ENCODE peak calls at places on chromosomes 13 and 19, in eight cellular contexts. V is sigmoid colon, M is testis, Q is ovary, A is IMR-90, X is heart left ventricle, W is K562, E is tibial nerve. Y is an unnamed sample. For H3K9me3, the result is how much of the 10 kb centered on the place peaks cover.

GRCh38 chr13:44230736-44231135 is 142.9 kb upstream of the SERP2 start:
- DNase-seq in V (no peak), M (no peak), Q (no peak), A (no peak), X (no peak), W (no peak), E (no peak), Y (no peak)

GRCh38 chr13:100197591-100198365 is 108.9 kb downstream of the PCCA start:
- DNase-seq in V (no peak), M (no peak), Q (no peak), A (no peak), X (no peak), W (no peak), E (no peak), Y (peak)

GRCh38 chr19:1854542-1855039 is 6.3 kb upstream of the REXO1 start:
- DNase-seq in V (peak), M (no peak), Q (no peak), A (no peak), X (peak), W (peak), E (no peak), Y (no peak)

GRCh38 chr13:98853791-98854191 is 101.3 kb upstream of the SLC15A1 start:
- DNase-seq in V (no peak), M (no peak), Q (no peak), A (peak), X (no peak), W (no peak), E (no peak), Y (no peak)

GRCh38 chr13:107590556-107590955 is 624.8 kb downstream of the LIG4 start:
- DNase-seq in V (no peak), M (no peak), Q (no peak), A (peak), X (no peak), W (no peak), E (no peak), Y (no peak)

GRCh38 chr19:16203256-16204004 is 5.7 kb downstream of the AP1M1 start:
- DNase-seq in V (no peak), M (no peak), Q (no peak), A (no peak), X (no peak), W (no peak), E (no peak), Y (no peak)

GRCh38 chr19:33040994-33041827 is 23.5 kb downstream of the RHPN2 start:
- DNase-seq in V (no peak), M (no peak), Q (no peak), A (no peak), X (no peak), W (no peak), E (no peak), Y (peak)

GRCh38 chr13:85652536-85652935 is 146.7 kb downstream of the SLITRK6 start:
- DNase-seq in V (no peak), M (no peak), Q (no peak), A (no peak), X (no peak), W (no peak), E (no peak), Y (no peak)

GRCh38 chr13:31790992-31791391 is 51.7 kb downstream of the RXFP2 start:
- DNase-seq in V (no peak), M (no peak), Q (no peak), A (peak), X (no peak), W (no peak), E (no peak), Y (no peak)

GRCh38 chr19:47157455-47158321 is 27.1 kb downstream of the SAE1 start:
- DNase-seq in V (peak), M (peak), Q (no peak), A (peak), X (peak), W (no peak), E (no peak), Y (peak)

GRCh38 chr13:113927661-113928581 is 46.0 kb downstream of the C13orf46 start:
- DNase-seq in V (peak), M (peak), Q (no peak), A (peak), X (peak), W (no peak), E (peak), Y (no peak)

GRCh38 chr13:51626749-51627148 is 42.5 kb downstream of the WDFY2 start:
- DNase-seq in V (no peak), M (no peak), Q (no peak), A (no peak), X (peak), W (no peak), E (no peak), Y (peak)

GRCh38 chr13:113186061-113186900 is 22.2 kb downstream of the PCID2 start:
- DNase-seq in V (no peak), M (no peak), Q (no peak), A (no peak), X (no peak), W (no peak), E (no peak), Y (no peak)

GRCh38 chr19:45137179-45137761 is 23.5 kb downstream of the NKPD1 start:
- DNase-seq in V (no peak), M (no peak), Q (no peak), A (no peak), X (peak), W (no peak), E (no peak), Y (no peak)

GRCh38 chr13:95485518-95486144 is 66.9 kb upstream of the CLDN10 start:
- DNase-seq in V (no peak), M (no peak), Q (no peak), A (no peak), X (no peak), W (peak), E (no peak), Y (no peak)

GRCh38 chr13:21060827-21061076 is 634 bp downstream of the LATS2 start:
- DNase-seq in V (no peak), M (no peak), Q (peak), A (no peak), X (no peak), W (no peak), E (no peak), Y (no peak)

GRCh38 chr13:106314417-106314816 is 221.0 kb downstream of the EFNB2 start:
- DNase-seq in V (no peak), M (no peak), Q (no peak), A (no peak), X (no peak), W (no peak), E (no peak), Y (no peak)

GRCh38 chr19:13396256-13397080 is 109.8 kb downstream of the CACNA1A start:
- DNase-seq in V (peak), M (peak), Q (no peak), A (peak), X (peak), W (peak), E (no peak), Y (peak)

GRCh38 chr13:24851546-24851945 is 87.6 kb downstream of the RNF17 start:
- DNase-seq in V (no peak), M (no peak), Q (no peak), A (peak), X (no peak), W (no peak), E (no peak), Y (no peak)

GRCh38 chr19:1478934-1479707 is at the start of gene C19orf25:
- DNase-seq in V (peak), M (peak), Q (peak), A (peak), X (peak), W (peak), E (peak), Y (peak)

GRCh38 chr19:51614789-51615188 is 15.4 kb downstream of the SIGLEC5 start:
- DNase-seq in V (no peak), M (no peak), Q (no peak), A (no peak), X (no peak), W (no peak), E (no peak), Y (no peak)

GRCh38 chr19:16825312-16826168 is 3.7 kb upstream of the SIN3B start:
- DNase-seq in V (peak), M (peak), Q (peak), A (peak), X (peak), W (peak), E (peak), Y (peak)

GRCh38 chr13:107043016-107043957 is 475.4 kb upstream of the ARGLU1 start:
- DNase-seq in V (no peak), M (peak), Q (no peak), A (peak), X (no peak), W (no peak), E (no peak), Y (peak)

GRCh38 chr19:495440-496332 is 600 bp upstream of the MADCAM1 start:
- DNase-seq in V (no peak), M (no peak), Q (peak), A (peak), X (no peak), W (peak), E (no peak), Y (no peak)

GRCh38 chr13:23844132-23844531 is 45.1 kb downstream of the MIPEP start:
- DNase-seq in V (no peak), M (no peak), Q (no peak), A (no peak), X (no peak), W (no peak), E (no peak), Y (no peak)

GRCh38 chr19:15048885-15049541 is at the start of gene CASP14:
- DNase-seq in V (no peak), M (no peak), Q (no peak), A (no peak), X (no peak), W (no peak), E (no peak), Y (no peak)

GRCh38 chr13:39957868-39958676 is 302.6 kb downstream of the COG6 start:
- DNase-seq in V (no peak), M (no peak), Q (no peak), A (no peak), X (no peak), W (no peak), E (no peak), Y (no peak)

GRCh38 chr19:2202366-2202765 is 33.8 kb downstream of the PLEKHJ1 start:
- DNase-seq in V (no peak), M (no peak), Q (no peak), A (no peak), X (no peak), W (no peak), E (no peak), Y (no peak)

GRCh38 chr19:45999653-46000121 is 4.4 kb downstream of the CCDC61 start:
- DNase-seq in V (no peak), M (peak), Q (peak), A (peak), X (no peak), W (peak), E (no peak), Y (no peak)

GRCh38 chr19:55257461-55258411 is 1.1 kb downstream of the PPP6R1 start:
- DNase-seq in V (no peak), M (peak), Q (no peak), A (peak), X (no peak), W (peak), E (no peak), Y (no peak)

GRCh38 chr19:2150794-2151338 is 500 bp downstream of the AP3D1 start:
- DNase-seq in V (no peak), M (peak), Q (no peak), A (no peak), X (no peak), W (no peak), E (no peak), Y (no peak)

GRCh38 chr19:18867751-18868150 is 28.2 kb downstream of the CERS1 start:
- DNase-seq in V (no peak), M (no peak), Q (peak), A (no peak), X (no peak), W (no peak), E (no peak), Y (no peak)

GRCh38 chr13:22454586-22454985 is 726.2 kb upstream of the SGCG start:
- DNase-seq in V (no peak), M (no peak), Q (no peak), A (no peak), X (no peak), W (no peak), E (no peak), Y (no peak)

GRCh38 chr13:40494513-40494912 is 171.9 kb downstream of the FOXO1 start:
- DNase-seq in V (no peak), M (no peak), Q (no peak), A (no peak), X (no peak), W (no peak), E (no peak), Y (no peak)

GRCh38 chr19:53333071-53333465 is 481 bp upstream of the ZNF845 start:
- DNase-seq in V (peak), M (peak), Q (peak), A (no peak), X (peak), W (peak), E (no peak), Y (peak)

GRCh38 chr19:53332484-53332883 is 1.1 kb upstream of the ZNF845 start:
- DNase-seq in V (no peak), M (no peak), Q (no peak), A (no peak), X (no peak), W (no peak), E (no peak), Y (no peak)

GRCh38 chr19:53328967-53329366 is 4.6 kb upstream of the ZNF845 start:
- DNase-seq in V (peak), M (peak), Q (peak), A (peak), X (peak), W (no peak), E (no peak), Y (peak)

DNA sequence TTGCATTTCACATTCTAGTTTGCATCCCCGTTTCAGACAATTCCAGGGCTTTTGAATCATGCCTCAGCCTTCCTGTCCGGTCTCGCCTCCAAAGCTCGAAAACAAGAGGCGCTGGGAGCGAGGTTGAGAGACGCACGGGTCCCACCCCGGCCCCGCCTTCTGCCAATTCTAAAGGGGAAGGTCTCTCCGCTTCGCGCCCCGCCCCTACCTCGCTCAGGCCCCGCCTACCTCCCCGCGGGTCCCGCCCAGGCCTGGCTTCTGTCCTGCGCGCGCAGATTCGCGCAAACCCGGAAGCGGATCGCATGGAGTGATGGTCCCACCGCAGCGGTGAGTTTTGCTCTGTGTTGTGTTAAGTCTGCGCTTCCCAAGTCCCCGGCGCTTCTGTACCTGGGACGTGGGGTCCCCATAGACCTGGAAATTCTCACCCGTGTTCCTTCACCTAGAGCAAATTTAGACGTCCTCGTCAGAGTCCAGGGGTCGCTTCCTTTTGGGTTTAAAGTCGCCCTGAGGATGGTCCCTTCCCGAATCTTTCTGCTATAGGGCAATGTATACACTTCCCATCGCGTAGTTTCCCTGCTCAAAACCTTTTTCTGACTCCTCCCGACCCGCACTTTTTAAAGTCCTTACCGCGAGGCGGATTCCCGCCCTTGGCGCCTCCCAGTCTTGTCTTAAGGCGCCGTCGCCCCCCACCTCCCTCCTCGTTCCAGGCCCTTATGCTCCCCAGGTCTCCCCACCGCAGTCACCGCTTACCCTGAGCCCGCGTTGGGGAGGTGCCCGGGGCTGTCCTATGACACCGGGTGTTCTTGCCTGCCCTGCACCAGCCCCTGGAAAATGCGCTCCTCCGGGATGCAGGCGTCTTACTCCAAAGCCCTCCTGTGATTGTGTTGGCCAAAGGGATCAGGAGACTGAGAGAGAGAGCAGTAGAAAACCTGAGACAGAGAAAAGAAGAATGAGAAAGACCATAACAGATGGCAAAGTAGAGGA is at the start of gene ZNF845:
- DNase-seq in V (peak), M (peak), Q (peak), A (peak), X (peak), W (peak), E (peak), Y (peak)
- TF ChIP-seq POLR2A in V (peak), M (no peak), Q (no peak), A (peak), X (no peak), W (peak), E (peak), Y (peak)

GRCh38 chr19:38737297-38737865 is 6.9 kb downstream of the CAPN12 start:
- DNase-seq in V (no peak), M (no peak), Q (no peak), A (no peak), X (no peak), W (no peak), E (no peak), Y (no peak)

GRCh38 chr19:38735257-38735686 is 9.0 kb downstream of the CAPN12 start:
- DNase-seq in V (peak), M (no peak), Q (no peak), A (no peak), X (no peak), W (peak), E (no peak), Y (no peak)

GRCh38 chr19:38737921-38738731 is 6.1 kb downstream of the CAPN12 start:
- DNase-seq in V (peak), M (no peak), Q (no peak), A (no peak), X (no peak), W (no peak), E (no peak), Y (no peak)

GRCh38 chr19:38736036-38736412 is 8.2 kb downstream of the CAPN12 start:
- DNase-seq in V (peak), M (peak), Q (peak), A (no peak), X (no peak), W (peak), E (no peak), Y (peak)

DNA sequence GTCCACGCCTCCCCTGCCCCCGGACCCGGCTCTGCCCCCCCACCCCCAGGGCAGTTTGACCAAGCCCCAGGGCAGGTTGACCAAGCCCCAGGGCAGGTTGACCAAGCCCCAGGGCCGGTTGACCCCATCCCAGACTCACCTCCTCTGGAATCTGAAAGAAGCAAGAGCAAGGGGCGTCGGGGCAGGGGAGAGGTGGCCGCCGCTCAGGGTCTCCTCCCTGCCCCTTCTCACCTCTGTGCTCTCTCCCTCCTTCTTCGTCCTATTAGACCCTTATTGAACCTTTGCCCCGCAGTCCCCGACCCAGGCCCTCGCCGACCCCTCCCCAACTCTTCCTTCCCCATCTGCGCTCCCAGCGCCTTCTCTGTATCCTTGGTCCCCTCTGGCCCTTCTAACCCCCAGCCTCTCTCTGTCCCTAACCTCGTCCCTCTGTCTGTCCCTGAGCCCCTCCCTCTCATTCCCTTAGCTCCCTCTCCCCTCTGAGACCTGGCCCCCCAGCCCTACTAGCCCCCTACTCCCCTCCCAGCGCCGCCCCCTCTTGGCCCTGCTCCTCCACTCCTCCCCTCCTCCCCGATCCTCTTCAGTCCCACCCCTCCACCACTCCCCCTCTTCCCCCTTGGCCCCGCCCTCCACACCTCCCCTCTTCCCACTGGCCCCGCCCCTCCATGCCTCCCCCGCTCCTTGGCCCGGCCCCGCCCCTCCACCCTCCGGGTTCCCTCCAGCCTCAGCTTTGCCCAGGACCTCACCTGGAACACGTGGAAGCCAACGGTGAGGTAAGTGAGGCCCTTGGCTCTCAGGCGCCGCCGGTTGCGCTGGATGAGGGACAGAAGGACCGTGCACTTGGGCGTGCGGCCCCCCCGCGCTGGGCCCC is 7.6 kb downstream of the CAPN12 start:
- DNase-seq in V (peak), M (no peak), Q (peak), A (no peak), X (no peak), W (peak), E (no peak), Y (peak)
- H3K27ac ChIP-seq in V (peak), M (no peak), Q (no peak), A (no peak), X (no peak), W (peak), E (peak), Y (peak)

DNA sequence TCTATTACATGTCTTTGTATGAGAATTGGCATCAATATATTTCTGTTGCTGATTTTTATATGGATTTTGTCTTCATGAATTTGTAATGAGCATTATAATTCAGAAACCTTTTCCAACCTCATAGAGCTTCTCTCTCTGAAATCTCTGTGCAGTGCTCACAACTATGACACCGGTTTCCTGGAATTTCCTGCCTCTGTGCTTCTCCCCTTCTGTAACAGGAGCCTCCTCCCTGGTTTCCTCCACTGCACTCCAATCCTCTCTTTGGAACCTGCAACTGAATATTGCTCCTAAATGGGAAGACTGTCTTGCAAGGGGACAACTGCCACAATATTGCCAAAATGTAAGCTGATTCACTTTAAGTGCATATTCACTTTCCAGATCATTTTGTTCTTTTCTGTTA is 1147.9 kb downstream of the UQCRFS1 start:
- DNase-seq in V (no peak), M (no peak), Q (no peak), A (no peak), X (no peak), W (no peak), E (no peak), Y (no peak)
- H3K9me3 ChIP-seq in V (under half), M (under half), Q (under half), A (under half), X (under half), W (under half), E (under half), Y (under half)

GRCh38 chr13:41995946-41996345 is 35.0 kb upstream of the VWA8 start:
- DNase-seq in V (no peak), M (no peak), Q (no peak), A (peak), X (no peak), W (peak), E (no peak), Y (no peak)
- TF ChIP-seq POLR2A in V (no peak), M (no peak), Q (no peak), A (no peak), X (no peak), W (no peak), E (no peak), Y (no peak)

Y was measured in body of pancreas.